ENCODE peak calls at places on chromosomes 11 and 22, in six cellular contexts. J is SK-N-SH, G is A549, C is HCT116, I is HepG2, Z is Panc1. E is an unnamed sample.

GRCh38 chr22:49999063-49999900 is 13.3 kb downstream of the IL17REL start:
- DNase-seq in J (peak), G (no peak), C (no peak), I (no peak), Z (no peak), E (peak)

GRCh38 chr11:85619497-85619896 is 7.6 kb downstream of the DLG2 start:
- DNase-seq in J (no peak), G (no peak), C (no peak), I (no peak), Z (no peak), E (no peak)

GRCh38 chr22:33860386-33860785 is 59.9 kb downstream of the LARGE1 start:
- DNase-seq in J (no peak), G (no peak), C (no peak), I (no peak), Z (no peak), E (no peak)

GRCh38 chr11:28581286-28582242 is 473.4 kb downstream of the METTL15 start:
- DNase-seq in J (no peak), G (no peak), C (no peak), I (no peak), Z (no peak), E (peak)

GRCh38 chr11:68463714-68464113 is 3.2 kb downstream of the PPP6R3 start:
- DNase-seq in J (no peak), G (no peak), C (no peak), I (no peak), Z (no peak), E (no peak)

GRCh38 chr11:66373261-66373660 is 1.7 kb upstream of the SLC29A2 start:
- DNase-seq in J (no peak), G (no peak), C (no peak), I (no peak), Z (no peak), E (no peak)

GRCh38 chr11:114060402-114061052 is 1.0 kb downstream of the ZBTB16 start:
- DNase-seq in J (peak), G (no peak), C (no peak), I (no peak), Z (no peak), E (peak)

GRCh38 chr22:19218541-19219233 is 40.2 kb upstream of the SLC25A1 start:
- DNase-seq in J (no peak), G (no peak), C (no peak), I (no peak), Z (no peak), E (no peak)

GRCh38 chr11:24617856-24618255 is 121.0 kb downstream of the LUZP2 start:
- DNase-seq in J (no peak), G (no peak), C (no peak), I (no peak), Z (no peak), E (no peak)

GRCh38 chr11:110830344-110831141 is 118.3 kb upstream of the ARHGAP20 start:
- DNase-seq in J (no peak), G (no peak), C (no peak), I (no peak), Z (no peak), E (peak)

GRCh38 chr11:21588754-21589153 is 604.1 kb upstream of the ANO5 start:
- DNase-seq in J (peak), G (no peak), C (no peak), I (no peak), Z (no peak), E (no peak)

GRCh38 chr11:70503878-70504240 is 105.5 kb downstream of the CTTN start:
- DNase-seq in J (peak), G (no peak), C (no peak), I (no peak), Z (no peak), E (peak)

GRCh38 chr11:64233913-64234839 is at the start of gene VEGFB:
- DNase-seq in J (peak), G (no peak), C (no peak), I (no peak), Z (no peak), E (peak)

GRCh38 chr11:75931124-75931523 is 116.1 kb downstream of the UVRAG start:
- DNase-seq in J (no peak), G (no peak), C (no peak), I (no peak), Z (peak), E (no peak)

GRCh38 chr11:29260939-29261705 is 755.7 kb downstream of the KCNA4 start:
- DNase-seq in J (no peak), G (peak), C (peak), I (peak), Z (peak), E (no peak)

GRCh38 chr11:4606231-4607015 is 1.6 kb downstream of the TRIM68 start:
- DNase-seq in J (no peak), G (no peak), C (no peak), I (no peak), Z (no peak), E (no peak)

GRCh38 chr11:44417756-44418437 is 108.0 kb upstream of the ALX4 start:
- DNase-seq in J (no peak), G (no peak), C (no peak), I (peak), Z (no peak), E (no peak)

GRCh38 chr11:44858796-44859527 is 91.7 kb downstream of the TP53I11 start:
- DNase-seq in J (no peak), G (no peak), C (no peak), I (no peak), Z (no peak), E (peak)

GRCh38 chr11:11871991-11872401 is 30.2 kb downstream of the USP47 start:
- DNase-seq in J (no peak), G (no peak), C (no peak), I (no peak), Z (no peak), E (peak)

GRCh38 chr11:80109031-80109430 is 668.2 kb upstream of the TENM4 start:
- DNase-seq in J (no peak), G (no peak), C (no peak), I (no peak), Z (no peak), E (no peak)

GRCh38 chr11:8650401-8650990 is 32.0 kb downstream of the TRIM66 start:
- DNase-seq in J (no peak), G (no peak), C (no peak), I (no peak), Z (no peak), E (no peak)

GRCh38 chr11:130525307-130525706 is 76.9 kb downstream of the ADAMTS15 start:
- DNase-seq in J (no peak), G (no peak), C (no peak), I (no peak), Z (no peak), E (no peak)

DNA sequence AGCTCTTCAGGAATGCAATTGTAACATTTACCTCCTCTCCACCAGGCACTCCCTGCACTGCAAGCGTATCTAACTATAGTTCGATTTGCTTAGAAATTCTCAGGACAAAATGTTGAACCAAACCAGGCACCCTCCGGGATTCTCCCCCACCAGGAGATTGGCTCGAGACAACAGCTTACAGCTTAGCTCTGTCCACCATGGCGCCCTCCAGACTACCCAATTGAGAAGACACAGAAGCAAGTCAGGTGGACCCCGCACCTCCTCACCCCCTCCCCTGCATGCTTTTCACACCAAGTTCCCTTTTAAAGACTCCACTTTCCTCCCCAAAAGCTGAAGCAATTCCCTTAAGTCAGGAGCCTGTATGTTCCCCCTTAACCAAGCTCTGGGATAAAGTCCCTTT is 34.7 kb upstream of the RFPL3 start:
- DNase-seq in J (no peak), G (no peak), C (no peak), I (no peak), Z (no peak), E (no peak)
- TF ChIP-seq REST in J (no peak), G (no peak), C (no peak), I (no peak), Z (no peak), E (no peak)

DNA sequence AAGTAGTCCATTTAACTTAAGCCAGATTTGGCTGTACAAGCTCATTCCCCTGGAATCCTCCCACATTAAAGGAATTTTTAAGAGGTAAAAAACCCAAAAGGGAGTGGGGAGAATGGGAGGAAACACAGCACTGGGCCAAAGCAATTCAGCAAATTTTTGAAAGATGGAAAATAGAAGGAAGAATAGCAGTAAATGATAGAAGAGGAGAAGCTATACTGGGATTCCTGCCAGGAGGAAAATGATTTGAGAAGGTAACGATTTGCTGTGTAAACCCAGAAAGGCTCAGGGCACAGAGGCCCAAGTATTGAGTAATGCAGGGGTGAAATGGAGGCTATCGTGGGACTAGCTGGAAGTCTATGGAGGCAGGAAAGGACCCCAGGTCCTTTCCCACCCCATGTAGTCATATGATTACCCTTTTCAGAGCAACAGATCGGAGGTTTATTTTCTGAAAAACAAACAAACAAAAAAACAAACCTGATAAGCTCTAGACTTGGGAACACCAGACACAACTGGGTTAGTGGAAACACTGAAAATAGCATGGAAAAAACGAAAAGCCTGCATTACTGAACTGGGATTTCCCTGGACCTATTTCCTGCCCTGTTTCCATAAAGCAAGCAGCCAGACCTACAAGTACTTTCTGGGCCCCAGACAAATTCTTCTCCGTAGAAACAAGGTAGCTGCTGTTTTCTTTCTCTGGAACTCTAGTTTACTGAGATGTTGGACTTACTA is 140.0 kb downstream of the SWAP70 start:
- DNase-seq in J (no peak), G (no peak), C (no peak), I (no peak), Z (no peak), E (no peak)
- H3K27ac ChIP-seq in J (peak), G (peak), C (no peak), I (no peak), Z (peak), E (peak)

GRCh38 chr11:26553182-26553581 is 18.9 kb downstream of the MUC15 start:
- DNase-seq in J (no peak), G (no peak), C (no peak), I (no peak), Z (no peak), E (no peak)

GRCh38 chr11:26550022-26550421 is 22.0 kb downstream of the MUC15 start:
- DNase-seq in J (no peak), G (no peak), C (no peak), I (no peak), Z (no peak), E (no peak)

GRCh38 chr11:26549176-26549575 is 22.9 kb downstream of the MUC15 start:
- DNase-seq in J (no peak), G (no peak), C (no peak), I (no peak), Z (no peak), E (no peak)

GRCh38 chr11:26556582-26556981 is 15.5 kb downstream of the MUC15 start:
- DNase-seq in J (no peak), G (no peak), C (no peak), I (no peak), Z (no peak), E (no peak)

DNA sequence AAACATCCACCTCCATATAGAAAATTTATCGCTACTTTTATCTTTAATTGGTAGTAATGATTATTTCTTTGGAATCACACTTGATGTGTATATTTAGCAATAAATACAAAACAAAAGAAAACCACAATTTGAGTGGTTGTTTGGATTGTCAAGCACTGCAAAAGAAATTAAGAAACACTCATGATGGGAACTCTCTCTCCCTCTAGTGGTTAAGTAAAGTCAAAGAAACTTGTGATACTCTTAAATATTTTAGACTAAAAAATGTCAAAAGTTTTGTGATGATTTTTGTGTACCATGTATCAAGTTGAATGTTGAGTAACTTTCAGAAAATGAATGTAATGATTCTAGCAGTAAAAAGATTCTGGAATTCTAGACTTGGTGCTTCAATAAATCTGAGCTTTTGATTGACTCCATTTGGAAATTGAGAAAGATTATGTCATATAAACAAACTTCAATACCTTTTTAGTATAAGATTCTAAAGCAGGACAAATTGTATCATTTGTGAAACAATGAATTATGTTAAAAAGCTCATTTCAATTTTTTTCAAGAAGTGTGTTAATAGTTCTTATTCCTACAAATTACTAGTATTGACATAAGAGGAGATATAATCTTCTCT is 20.8 kb downstream of the MUC15 start:
- DNase-seq in J (no peak), G (no peak), C (no peak), I (no peak), Z (no peak), E (no peak)
- TF ChIP-seq REST in J (no peak), G (no peak), C (no peak), I (no peak), Z (no peak), E (no peak)

DNA sequence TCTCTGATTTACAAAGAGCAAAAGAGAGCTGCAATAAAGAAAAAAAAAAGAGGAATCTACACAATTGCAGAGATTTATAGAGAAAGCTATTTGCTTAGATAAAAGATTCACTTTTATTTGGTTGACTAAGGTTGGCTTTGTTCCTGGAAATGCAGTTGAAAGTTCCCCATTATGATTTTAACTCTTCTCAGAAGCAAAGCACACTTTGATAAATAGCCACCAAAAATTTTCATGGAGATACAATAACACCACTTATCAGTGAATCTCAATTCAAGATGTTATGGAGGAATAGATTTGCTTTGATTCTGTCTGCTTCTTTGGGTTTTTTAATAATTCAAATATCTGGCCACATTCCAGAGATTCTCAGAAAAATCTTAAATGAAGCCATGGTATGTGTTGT is 88.5 kb upstream of the ANO3 start:
- DNase-seq in J (no peak), G (no peak), C (no peak), I (no peak), Z (no peak), E (no peak)
- H3K27ac ChIP-seq in J (peak), G (no peak), C (no peak), I (no peak), Z (no peak), E (no peak)

GRCh38 chr22:43419371-43420080 is 7.7 kb downstream of the MPPED1 start:
- DNase-seq in J (no peak), G (no peak), C (no peak), I (no peak), Z (no peak), E (no peak)

GRCh38 chr22:43423046-43423445 is 11.2 kb downstream of the MPPED1 start:
- DNase-seq in J (no peak), G (no peak), C (no peak), I (no peak), Z (no peak), E (no peak)

GRCh38 chr22:43420991-43421665 is 9.3 kb downstream of the MPPED1 start:
- DNase-seq in J (no peak), G (no peak), C (no peak), I (no peak), Z (no peak), E (no peak)

GRCh38 chr22:43424201-43424600 is 12.4 kb downstream of the MPPED1 start:
- DNase-seq in J (no peak), G (no peak), C (no peak), I (no peak), Z (no peak), E (no peak)

GRCh38 chr22:43421914-43422615 is 10.3 kb downstream of the MPPED1 start:
- DNase-seq in J (no peak), G (no peak), C (no peak), I (no peak), Z (no peak), E (no peak)
- TF ChIP-seq REST in J (no peak), G (no peak), C (no peak), I (no peak), Z (no peak), E (no peak)

GRCh38 chr11:90204407-90204806 is 18.4 kb downstream of the CHORDC1 start:
- DNase-seq in J (no peak), G (no peak), C (no peak), I (no peak), Z (no peak), E (no peak)
- H3K27ac ChIP-seq in J (no peak), G (no peak), C (no peak), I (no peak), Z (no peak), E (no peak)

GRCh38 chr11:128592454-128592853 is 5.1 kb upstream of the ETS1 start:
- DNase-seq in J (no peak), G (no peak), C (no peak), I (no peak), Z (no peak), E (no peak)
- TF ChIP-seq REST in J (no peak), G (no peak), C (no peak), I (no peak), Z (no peak), E (no peak)

DNA sequence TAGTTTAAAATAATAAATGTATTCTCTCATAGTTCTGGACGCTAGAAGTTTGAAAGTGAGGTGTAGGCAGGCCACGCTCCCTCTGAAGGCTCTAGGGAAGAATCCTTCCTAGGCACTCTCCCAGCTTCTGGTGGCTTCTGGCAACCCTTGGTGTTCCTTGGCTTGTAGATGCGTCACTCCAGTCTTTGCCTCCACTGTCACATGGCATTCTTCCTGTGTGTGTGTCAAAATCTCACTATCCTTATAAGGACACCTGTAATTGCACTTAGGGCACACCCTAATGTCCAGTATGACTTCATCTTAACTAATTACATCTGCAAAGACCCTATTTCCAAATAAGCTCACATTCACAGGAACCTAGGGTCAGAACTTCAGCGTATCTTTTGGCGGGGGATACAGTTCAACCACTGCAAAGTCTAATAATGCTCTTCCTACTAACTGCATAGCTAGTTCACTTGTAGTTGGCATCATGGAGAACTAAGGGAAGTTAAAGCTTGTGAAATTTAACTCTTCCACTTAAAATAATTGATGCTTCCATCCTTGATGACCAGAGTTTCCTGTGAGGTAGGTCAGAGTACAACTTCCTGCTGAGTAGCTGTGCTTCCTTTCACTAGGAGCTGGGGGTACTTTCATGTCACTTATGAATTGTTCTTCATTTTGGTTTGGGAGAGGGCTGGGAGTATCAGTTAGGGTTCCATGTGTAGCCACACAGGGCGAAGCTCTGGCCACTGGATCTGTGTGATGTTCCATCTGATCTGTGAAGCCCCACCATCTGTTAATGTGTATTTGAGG is 10.4 kb downstream of the YWHAH start:
- DNase-seq in J (no peak), G (no peak), C (no peak), I (no peak), Z (no peak), E (no peak)
- H3K27ac ChIP-seq in J (no peak), G (no peak), C (no peak), I (no peak), Z (no peak), E (peak)

GRCh38 chr11:83827940-83828554 is 541.9 kb upstream of the CCDC90B start:
- DNase-seq in J (peak), G (peak), C (peak), I (peak), Z (peak), E (peak)
- TF ChIP-seq REST in J (no peak), G (no peak), C (no peak), I (no peak), Z (no peak), E (no peak)

DNA sequence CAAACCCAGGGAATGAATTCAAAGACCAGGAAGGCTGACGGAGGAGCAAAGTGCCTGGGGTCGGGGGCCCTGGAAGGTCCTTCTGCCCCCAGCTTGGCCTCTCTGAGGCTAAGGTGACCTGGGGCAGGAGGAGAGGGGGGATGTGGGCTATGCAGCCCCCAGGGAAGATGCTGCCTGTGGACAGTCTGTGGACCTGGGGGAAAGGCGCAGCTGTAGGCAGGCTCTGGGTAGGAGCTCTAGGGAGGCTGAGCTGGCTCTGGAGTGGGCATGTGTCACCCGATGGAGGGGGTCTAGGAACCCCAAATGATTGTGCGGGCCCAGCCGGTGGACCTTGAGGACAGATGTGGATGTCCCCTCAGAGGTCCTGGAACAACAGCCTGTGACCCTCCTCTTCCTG is 42.8 kb downstream of the WNT7B start:
- DNase-seq in J (no peak), G (no peak), C (no peak), I (no peak), Z (no peak), E (no peak)
- H3K27ac ChIP-seq in J (no peak), G (peak), C (no peak), I (no peak), Z (peak), E (no peak)

E was measured in GM23338.